ENCODE peak calls at places on chromosome 1, in six cellular contexts. One of them, this sample, is unnamed.

GRCh38 chr1:1876335-1876935 is 14.5 kb downstream of the GNB1 start:
- DNase-seq in fibroblast of the aortic adventitia: no peak
- DNase-seq in A549: no peak
- DNase-seq in kidney: peak
- DNase-seq in aorta: peak
- DNase-seq in mucosa of descending colon: no peak
- DNase-seq in this sample: no peak

GRCh38 chr1:245142976-245143375 is 11.8 kb upstream of the KIF26B start:
- DNase-seq in fibroblast of the aortic adventitia: no peak
- DNase-seq in A549: no peak
- DNase-seq in kidney: no peak
- DNase-seq in aorta: no peak
- DNase-seq in mucosa of descending colon: no peak
- DNase-seq in this sample: no peak

GRCh38 chr1:10958614-10959013 is 53.8 kb upstream of the TARDBP start:
- DNase-seq in fibroblast of the aortic adventitia: no peak
- DNase-seq in A549: no peak
- DNase-seq in kidney: no peak
- DNase-seq in aorta: no peak
- DNase-seq in mucosa of descending colon: no peak
- DNase-seq in this sample: no peak

GRCh38 chr1:98081951-98082350 is 161.1 kb upstream of the DPYD start:
- DNase-seq in fibroblast of the aortic adventitia: no peak
- DNase-seq in A549: no peak
- DNase-seq in kidney: no peak
- DNase-seq in aorta: no peak
- DNase-seq in mucosa of descending colon: no peak
- DNase-seq in this sample: no peak

GRCh38 chr1:63774617-63775417 is 1.0 kb downstream of the ROR1 start:
- DNase-seq in fibroblast of the aortic adventitia: peak
- DNase-seq in A549: peak
- DNase-seq in kidney: peak
- DNase-seq in aorta: peak
- DNase-seq in mucosa of descending colon: peak
- DNase-seq in this sample: no peak

GRCh38 chr1:174040387-174040786 is 18.2 kb upstream of the RC3H1 start:
- DNase-seq in fibroblast of the aortic adventitia: peak
- DNase-seq in A549: peak
- DNase-seq in kidney: no peak
- DNase-seq in aorta: no peak
- DNase-seq in mucosa of descending colon: no peak
- DNase-seq in this sample: no peak

GRCh38 chr1:162857850-162858249 is 3.1 kb downstream of the CCDC190 start:
- DNase-seq in fibroblast of the aortic adventitia: peak
- DNase-seq in A549: no peak
- DNase-seq in kidney: no peak
- DNase-seq in aorta: no peak
- DNase-seq in mucosa of descending colon: no peak
- DNase-seq in this sample: no peak

GRCh38 chr1:75791022-75791421 is 5.0 kb downstream of the RABGGTB start:
- DNase-seq in fibroblast of the aortic adventitia: peak
- DNase-seq in A549: no peak
- DNase-seq in kidney: no peak
- DNase-seq in aorta: no peak
- DNase-seq in mucosa of descending colon: no peak
- DNase-seq in this sample: no peak

GRCh38 chr1:209816923-209817322 is 10.8 kb upstream of the UTP25 start:
- DNase-seq in fibroblast of the aortic adventitia: no peak
- DNase-seq in A549: no peak
- DNase-seq in kidney: no peak
- DNase-seq in aorta: no peak
- DNase-seq in mucosa of descending colon: no peak
- DNase-seq in this sample: no peak

GRCh38 chr1:69688178-69688577 is 120.5 kb downstream of the LRRC7 start:
- DNase-seq in fibroblast of the aortic adventitia: no peak
- DNase-seq in A549: no peak
- DNase-seq in kidney: no peak
- DNase-seq in aorta: no peak
- DNase-seq in mucosa of descending colon: no peak
- DNase-seq in this sample: no peak

GRCh38 chr1:33256335-33256700 is at the start of gene ZNF362:
- DNase-seq in fibroblast of the aortic adventitia: peak
- DNase-seq in A549: peak
- DNase-seq in kidney: peak
- DNase-seq in aorta: peak
- DNase-seq in mucosa of descending colon: peak
- DNase-seq in this sample: no peak

GRCh38 chr1:21350132-21350885 is 60.0 kb upstream of the ECE1 start:
- DNase-seq in fibroblast of the aortic adventitia: no peak
- DNase-seq in A549: no peak
- DNase-seq in kidney: no peak
- DNase-seq in aorta: no peak
- DNase-seq in mucosa of descending colon: no peak
- DNase-seq in this sample: no peak

GRCh38 chr1:218474089-218474488 is 129.0 kb downstream of the TGFB2 start:
- DNase-seq in fibroblast of the aortic adventitia: no peak
- DNase-seq in A549: no peak
- DNase-seq in kidney: no peak
- DNase-seq in aorta: no peak
- DNase-seq in mucosa of descending colon: no peak
- DNase-seq in this sample: peak

GRCh38 chr1:89582571-89582970 is 50.3 kb upstream of the LRRC8C start:
- DNase-seq in fibroblast of the aortic adventitia: no peak
- DNase-seq in A549: no peak
- DNase-seq in kidney: no peak
- DNase-seq in aorta: no peak
- DNase-seq in mucosa of descending colon: no peak
- DNase-seq in this sample: no peak

GRCh38 chr1:67840449-67840848 is 7.2 kb upstream of the GNG12 start:
- DNase-seq in fibroblast of the aortic adventitia: peak
- DNase-seq in A549: peak
- DNase-seq in kidney: no peak
- DNase-seq in aorta: no peak
- DNase-seq in mucosa of descending colon: no peak
- DNase-seq in this sample: no peak

GRCh38 chr1:169795687-169796086 is 980 bp upstream of the METTL18 start:
- DNase-seq in fibroblast of the aortic adventitia: no peak
- DNase-seq in A549: no peak
- DNase-seq in kidney: no peak
- DNase-seq in aorta: no peak
- DNase-seq in mucosa of descending colon: no peak
- DNase-seq in this sample: peak
- H3K4me3 ChIP-seq in fibroblast of the aortic adventitia: peak
- H3K4me3 ChIP-seq in A549: peak
- H3K4me3 ChIP-seq in kidney: peak
- H3K4me3 ChIP-seq in aorta: no peak
- H3K4me3 ChIP-seq in mucosa of descending colon: no peak
- H3K4me3 ChIP-seq in this sample: peak

DNA sequence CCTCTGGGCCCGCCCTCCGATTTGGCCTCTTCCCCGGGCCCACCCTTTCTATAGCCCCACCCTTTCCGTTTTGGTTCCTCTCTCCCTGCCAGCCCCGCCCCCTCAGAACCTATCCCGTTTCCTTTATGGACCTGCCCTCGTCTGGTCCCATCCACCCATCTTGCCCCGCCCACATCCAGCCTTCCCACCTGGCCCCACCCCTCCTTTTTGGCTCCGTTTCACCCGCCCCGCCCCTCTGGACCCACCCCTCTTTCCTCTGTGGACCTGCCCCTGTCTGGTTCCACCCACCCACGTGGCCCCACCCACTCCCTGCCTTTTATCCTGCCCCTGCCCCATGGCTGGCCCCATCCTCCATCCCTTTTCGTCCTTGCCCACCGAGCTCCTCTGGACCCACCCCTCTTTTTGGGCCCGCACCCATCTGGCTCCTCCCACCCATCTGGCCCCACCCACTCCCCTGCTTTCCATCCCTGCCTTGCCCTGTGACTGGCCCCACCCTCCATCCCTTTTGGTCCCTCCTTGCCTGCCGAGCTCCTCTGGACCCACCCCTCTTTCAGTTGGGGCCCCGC is 177.2 kb downstream of the CAMTA1 start:
- DNase-seq in fibroblast of the aortic adventitia: no peak
- DNase-seq in A549: peak
- DNase-seq in kidney: peak
- DNase-seq in aorta: peak
- DNase-seq in mucosa of descending colon: peak
- DNase-seq in this sample: peak
- H3K4me3 ChIP-seq in fibroblast of the aortic adventitia: no peak
- H3K4me3 ChIP-seq in A549: peak
- H3K4me3 ChIP-seq in kidney: no peak
- H3K4me3 ChIP-seq in aorta: no peak
- H3K4me3 ChIP-seq in mucosa of descending colon: no peak
- H3K4me3 ChIP-seq in this sample: peak

GRCh38 chr1:207311888-207312603 is 9.4 kb upstream of the CD55 start:
- DNase-seq in fibroblast of the aortic adventitia: no peak
- DNase-seq in A549: no peak
- DNase-seq in kidney: no peak
- DNase-seq in aorta: no peak
- DNase-seq in mucosa of descending colon: no peak
- DNase-seq in this sample: no peak

GRCh38 chr1:207306603-207307002 is 14.9 kb upstream of the CD55 start:
- DNase-seq in fibroblast of the aortic adventitia: no peak
- DNase-seq in A549: no peak
- DNase-seq in kidney: no peak
- DNase-seq in aorta: no peak
- DNase-seq in mucosa of descending colon: no peak
- DNase-seq in this sample: no peak

GRCh38 chr1:207309775-207310273 is 11.7 kb upstream of the CD55 start:
- DNase-seq in fibroblast of the aortic adventitia: peak
- DNase-seq in A549: peak
- DNase-seq in kidney: no peak
- DNase-seq in aorta: no peak
- DNase-seq in mucosa of descending colon: no peak
- DNase-seq in this sample: no peak

GRCh38 chr1:207306023-207306422 is 15.5 kb upstream of the CD55 start:
- DNase-seq in fibroblast of the aortic adventitia: no peak
- DNase-seq in A549: no peak
- DNase-seq in kidney: no peak
- DNase-seq in aorta: no peak
- DNase-seq in mucosa of descending colon: no peak
- DNase-seq in this sample: no peak

DNA sequence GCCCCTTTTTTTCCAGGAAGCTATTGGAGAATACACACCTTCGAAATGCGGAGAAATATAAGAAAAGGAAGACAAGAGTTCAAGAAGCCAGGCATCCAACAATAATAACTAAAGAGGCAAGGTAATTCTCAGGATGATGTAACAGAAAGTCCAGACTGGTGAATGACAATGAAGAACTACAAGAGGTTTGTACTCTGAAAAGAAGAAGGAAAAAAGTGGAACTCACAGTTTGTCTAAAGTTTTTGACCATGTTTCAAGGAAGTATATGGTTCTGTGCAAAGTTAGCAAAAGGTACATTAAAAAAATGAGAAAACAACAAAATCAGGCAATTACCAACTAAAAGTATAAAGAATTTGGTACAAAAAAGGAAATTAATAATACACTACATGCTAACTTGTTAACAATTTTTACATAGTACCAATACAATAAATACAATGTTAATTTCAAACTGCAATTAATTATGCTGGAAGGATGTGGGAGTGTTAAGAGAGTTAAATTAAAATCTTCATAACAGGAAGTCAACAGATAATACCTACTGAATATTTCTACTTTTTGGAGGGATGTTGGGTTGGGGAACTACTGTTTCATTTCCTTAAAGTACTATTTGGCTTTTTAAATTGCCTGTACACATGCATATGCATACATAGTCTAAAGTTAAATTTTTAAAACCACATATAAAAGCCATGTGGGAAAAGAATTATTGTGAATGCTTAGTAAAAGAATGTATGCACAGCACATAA is 12.9 kb upstream of the CD55 start:
- DNase-seq in fibroblast of the aortic adventitia: no peak
- DNase-seq in A549: no peak
- DNase-seq in kidney: no peak
- DNase-seq in aorta: no peak
- DNase-seq in mucosa of descending colon: no peak
- DNase-seq in this sample: no peak
- H3K4me3 ChIP-seq in fibroblast of the aortic adventitia: no peak
- H3K4me3 ChIP-seq in A549: no peak
- H3K4me3 ChIP-seq in kidney: no peak
- H3K4me3 ChIP-seq in aorta: no peak
- H3K4me3 ChIP-seq in mucosa of descending colon: no peak
- H3K4me3 ChIP-seq in this sample: no peak

DNA sequence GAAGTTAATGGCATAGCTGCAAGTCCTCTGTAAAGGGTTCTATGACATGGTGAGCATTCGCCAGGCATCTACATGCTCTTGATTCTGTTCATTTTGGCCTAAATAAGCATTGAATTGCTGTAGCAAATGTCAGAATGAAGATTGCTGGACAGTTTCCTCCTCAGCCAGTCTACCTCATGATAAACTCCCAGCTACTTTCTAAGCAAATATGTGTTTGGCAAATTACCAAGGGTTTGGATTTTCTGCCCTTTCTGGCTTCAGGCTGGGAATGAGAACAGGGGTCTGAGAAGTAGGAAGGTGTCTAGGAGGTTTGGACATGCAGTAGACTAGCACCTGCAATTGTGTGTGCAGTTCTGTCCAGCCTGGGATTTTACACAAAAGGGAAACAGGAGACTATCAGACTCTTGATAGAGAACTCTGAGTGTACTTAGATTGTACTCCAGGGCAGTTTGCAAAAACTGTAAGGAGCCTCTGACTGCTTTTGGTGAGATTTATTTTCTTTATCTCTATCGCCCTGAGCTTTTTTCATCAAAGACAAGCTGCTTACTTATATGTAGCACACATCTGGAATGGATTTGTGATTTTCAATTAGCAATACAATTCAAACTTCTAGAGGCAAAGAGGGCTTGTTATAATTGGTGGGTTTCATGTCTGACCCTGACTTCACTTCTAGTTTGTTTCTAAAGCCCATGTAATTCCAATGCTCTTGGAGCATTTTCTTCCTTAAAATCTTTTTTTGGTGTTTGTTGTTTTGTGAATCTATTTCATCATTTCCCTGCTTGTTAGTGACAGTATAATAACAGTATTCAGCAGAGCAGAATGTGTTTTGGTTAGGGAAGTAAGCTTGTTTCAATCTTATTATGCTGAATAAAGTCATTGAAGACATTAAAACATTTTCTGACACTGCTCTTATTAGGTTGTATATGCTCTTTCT is 150.8 kb downstream of the VPS13D start:
- DNase-seq in fibroblast of the aortic adventitia: peak
- DNase-seq in A549: peak
- DNase-seq in kidney: no peak
- DNase-seq in aorta: no peak
- DNase-seq in mucosa of descending colon: no peak
- DNase-seq in this sample: no peak
- H3K4me3 ChIP-seq in fibroblast of the aortic adventitia: no peak
- H3K4me3 ChIP-seq in A549: no peak
- H3K4me3 ChIP-seq in kidney: no peak
- H3K4me3 ChIP-seq in aorta: no peak
- H3K4me3 ChIP-seq in mucosa of descending colon: no peak
- H3K4me3 ChIP-seq in this sample: no peak

GRCh38 chr1:40944326-40944725 is 35.2 kb upstream of the CTPS1 start:
- DNase-seq in fibroblast of the aortic adventitia: peak
- DNase-seq in A549: peak
- DNase-seq in kidney: no peak
- DNase-seq in aorta: no peak
- DNase-seq in mucosa of descending colon: no peak
- DNase-seq in this sample: no peak
- H3K4me3 ChIP-seq in fibroblast of the aortic adventitia: peak
- H3K4me3 ChIP-seq in A549: no peak
- H3K4me3 ChIP-seq in kidney: no peak
- H3K4me3 ChIP-seq in aorta: no peak
- H3K4me3 ChIP-seq in mucosa of descending colon: no peak
- H3K4me3 ChIP-seq in this sample: no peak

This sample was measured in Jurkat, Clone E6-1.